ENCODE peak calls at places on chromosomes 5 and 9, in ten cellular contexts. One of them, this sample, is unnamed.

GRCh38 chr9:136054146-136054545 is 40.9 kb downstream of the NACC2 start:
- DNase-seq in foreskin fibroblast: no peak
- DNase-seq in LoVo: no peak
- DNase-seq in IMR-90: no peak
- DNase-seq in T-helper 2 cell: no peak
- DNase-seq in hypothalamus: no peak
- DNase-seq in WTC11: no peak
- DNase-seq in SHP77: no peak
- DNase-seq in T-helper 17 cell: no peak
- DNase-seq in left kidney: no peak
- DNase-seq in this sample: no peak

GRCh38 chr9:114720296-114720695 is 38.3 kb upstream of the TEX48 start:
- DNase-seq in WTC11: no peak
- DNase-seq in SHP77: no peak
- DNase-seq in LoVo: no peak
- DNase-seq in foreskin fibroblast: peak; percentile 64
- DNase-seq in T-helper 17 cell: no peak
- DNase-seq in T-helper 2 cell: no peak
- DNase-seq in IMR-90: peak; percentile 18
- DNase-seq in hypothalamus: no peak
- DNase-seq in left kidney: no peak
- DNase-seq in this sample: no peak

GRCh38 chr9:38182321-38182720 is 113.3 kb upstream of the SHB start:
- DNase-seq in T-helper 17 cell: no peak
- DNase-seq in IMR-90: no peak
- DNase-seq in hypothalamus: no peak
- DNase-seq in foreskin fibroblast: no peak
- DNase-seq in T-helper 2 cell: no peak
- DNase-seq in WTC11: no peak
- DNase-seq in LoVo: no peak
- DNase-seq in left kidney: peak; percentile 38
- DNase-seq in SHP77: no peak
- DNase-seq in this sample: no peak

GRCh38 chr5:73183491-73183891 is 10.5 kb downstream of the TMEM174 start:
- DNase-seq in IMR-90: no peak
- DNase-seq in WTC11: no peak
- DNase-seq in hypothalamus: no peak
- DNase-seq in T-helper 2 cell: no peak
- DNase-seq in left kidney: peak; percentile 84
- DNase-seq in foreskin fibroblast: no peak
- DNase-seq in SHP77: peak; percentile 3
- DNase-seq in T-helper 17 cell: no peak
- DNase-seq in LoVo: peak; percentile 49
- DNase-seq in this sample: no peak

GRCh38 chr5:1729641-1730486 is 69.8 kb downstream of the MRPL36 start:
- DNase-seq in T-helper 17 cell: no peak
- DNase-seq in IMR-90: no peak
- DNase-seq in SHP77: no peak
- DNase-seq in WTC11: no peak
- DNase-seq in LoVo: no peak
- DNase-seq in T-helper 2 cell: no peak
- DNase-seq in left kidney: peak; percentile 35
- DNase-seq in foreskin fibroblast: no peak
- DNase-seq in hypothalamus: no peak
- DNase-seq in this sample: no peak

GRCh38 chr9:88984543-88984883 is 6.8 kb upstream of the S1PR3 start:
- DNase-seq in SHP77: no peak
- DNase-seq in hypothalamus: no peak
- DNase-seq in WTC11: no peak
- DNase-seq in LoVo: no peak
- DNase-seq in foreskin fibroblast: no peak
- DNase-seq in T-helper 17 cell: no peak
- DNase-seq in T-helper 2 cell: no peak
- DNase-seq in left kidney: no peak
- DNase-seq in IMR-90: no peak
- DNase-seq in this sample: no peak

GRCh38 chr5:19987594-19988345 is at the start of gene CDH18:
- DNase-seq in LoVo: no peak
- DNase-seq in WTC11: peak; percentile 74
- DNase-seq in IMR-90: peak; percentile 38
- DNase-seq in T-helper 2 cell: no peak
- DNase-seq in T-helper 17 cell: no peak
- DNase-seq in hypothalamus: peak; percentile 73
- DNase-seq in SHP77: peak; percentile 90
- DNase-seq in left kidney: peak; percentile 83
- DNase-seq in foreskin fibroblast: peak; percentile 75
- DNase-seq in this sample: no peak

GRCh38 chr9:134436926-134437325 is 110.7 kb downstream of the RXRA start:
- DNase-seq in T-helper 17 cell: no peak
- DNase-seq in left kidney: no peak
- DNase-seq in foreskin fibroblast: no peak
- DNase-seq in IMR-90: no peak
- DNase-seq in SHP77: no peak
- DNase-seq in WTC11: no peak
- DNase-seq in T-helper 2 cell: no peak
- DNase-seq in hypothalamus: no peak
- DNase-seq in LoVo: no peak
- DNase-seq in this sample: no peak

GRCh38 chr5:96219580-96220281 is 213.3 kb downstream of the PCSK1 start:
- DNase-seq in hypothalamus: peak; percentile 15
- DNase-seq in IMR-90: peak; percentile 86
- DNase-seq in T-helper 17 cell: no peak
- DNase-seq in T-helper 2 cell: no peak
- DNase-seq in WTC11: no peak
- DNase-seq in LoVo: no peak
- DNase-seq in left kidney: no peak
- DNase-seq in foreskin fibroblast: peak; percentile 84
- DNase-seq in SHP77: no peak
- DNase-seq in this sample: no peak

GRCh38 chr9:13278023-13278367 is 1.5 kb downstream of the MPDZ start:
- DNase-seq in foreskin fibroblast: no peak
- DNase-seq in hypothalamus: no peak
- DNase-seq in WTC11: no peak
- DNase-seq in T-helper 17 cell: no peak
- DNase-seq in left kidney: no peak
- DNase-seq in T-helper 2 cell: no peak
- DNase-seq in LoVo: no peak
- DNase-seq in SHP77: no peak
- DNase-seq in IMR-90: peak; percentile 67
- DNase-seq in this sample: no peak

GRCh38 chr5:180126716-180127681 is 55.4 kb upstream of the RNF130 start:
- DNase-seq in IMR-90: no peak
- DNase-seq in hypothalamus: peak; percentile 26
- DNase-seq in T-helper 2 cell: no peak
- DNase-seq in foreskin fibroblast: peak; percentile 46
- DNase-seq in SHP77: no peak
- DNase-seq in LoVo: peak; percentile 45
- DNase-seq in WTC11: peak; percentile 69
- DNase-seq in left kidney: peak; percentile 66
- DNase-seq in T-helper 17 cell: peak; percentile 21
- DNase-seq in this sample: no peak

GRCh38 chr5:58069016-58069705 is 390.7 kb downstream of the PLK2 start:
- DNase-seq in foreskin fibroblast: no peak
- DNase-seq in T-helper 2 cell: no peak
- DNase-seq in IMR-90: no peak
- DNase-seq in WTC11: no peak
- DNase-seq in T-helper 17 cell: no peak
- DNase-seq in hypothalamus: no peak
- DNase-seq in SHP77: no peak
- DNase-seq in left kidney: no peak
- DNase-seq in LoVo: no peak
- DNase-seq in this sample: no peak

GRCh38 chr9:128361296-128361980 is 9.7 kb upstream of the URM1 start:
- DNase-seq in SHP77: peak; percentile 32
- DNase-seq in left kidney: no peak
- DNase-seq in T-helper 2 cell: no peak
- DNase-seq in LoVo: no peak
- DNase-seq in hypothalamus: no peak
- DNase-seq in foreskin fibroblast: no peak
- DNase-seq in IMR-90: no peak
- DNase-seq in T-helper 17 cell: no peak
- DNase-seq in WTC11: no peak
- DNase-seq in this sample: no peak

GRCh38 chr9:124126571-124127289 is 115.2 kb downstream of the LHX2 start:
- DNase-seq in WTC11: peak; percentile 92
- DNase-seq in left kidney: peak; percentile 82
- DNase-seq in hypothalamus: peak; percentile 54
- DNase-seq in foreskin fibroblast: peak; percentile 78
- DNase-seq in IMR-90: peak; percentile 65
- DNase-seq in SHP77: peak; percentile 71
- DNase-seq in LoVo: peak; percentile 73
- DNase-seq in T-helper 17 cell: peak; percentile 74
- DNase-seq in T-helper 2 cell: peak; percentile 51
- DNase-seq in this sample: peak; percentile 56

GRCh38 chr5:63553069-63553468 is 409.2 kb downstream of the HTR1A start:
- DNase-seq in foreskin fibroblast: no peak
- DNase-seq in T-helper 17 cell: no peak
- DNase-seq in T-helper 2 cell: no peak
- DNase-seq in left kidney: no peak
- DNase-seq in WTC11: no peak
- DNase-seq in LoVo: no peak
- DNase-seq in hypothalamus: no peak
- DNase-seq in SHP77: no peak
- DNase-seq in IMR-90: no peak
- DNase-seq in this sample: no peak

GRCh38 chr9:34648673-34649072 is 2.2 kb downstream of the GALT start:
- DNase-seq in SHP77: no peak
- DNase-seq in T-helper 17 cell: no peak
- DNase-seq in T-helper 2 cell: no peak
- DNase-seq in IMR-90: no peak
- DNase-seq in hypothalamus: no peak
- DNase-seq in LoVo: no peak
- DNase-seq in left kidney: no peak
- DNase-seq in WTC11: no peak
- DNase-seq in foreskin fibroblast: no peak
- DNase-seq in this sample: no peak

GRCh38 chr5:42994285-42995151 is 45.6 kb downstream of the ANXA2R start:
- DNase-seq in LoVo: peak; percentile 78
- DNase-seq in T-helper 2 cell: peak; percentile 84
- DNase-seq in IMR-90: peak; percentile 93
- DNase-seq in hypothalamus: peak; percentile 42
- DNase-seq in SHP77: peak; percentile 92
- DNase-seq in foreskin fibroblast: peak; percentile 96
- DNase-seq in T-helper 17 cell: peak; percentile 86
- DNase-seq in left kidney: peak; percentile 96
- DNase-seq in WTC11: peak; percentile 90
- DNase-seq in this sample: peak; percentile 79

GRCh38 chr5:174309131-174309845 is 263.8 kb downstream of the NSG2 start:
- DNase-seq in T-helper 17 cell: no peak
- DNase-seq in hypothalamus: no peak
- DNase-seq in T-helper 2 cell: no peak
- DNase-seq in LoVo: no peak
- DNase-seq in foreskin fibroblast: no peak
- DNase-seq in left kidney: no peak
- DNase-seq in SHP77: no peak
- DNase-seq in WTC11: no peak
- DNase-seq in IMR-90: no peak
- DNase-seq in this sample: no peak

GRCh38 chr9:35651964-35652828 is 1.5 kb upstream of the SIT1 start:
- DNase-seq in T-helper 17 cell: no peak
- DNase-seq in WTC11: no peak
- DNase-seq in foreskin fibroblast: peak; percentile 82
- DNase-seq in left kidney: no peak
- DNase-seq in SHP77: no peak
- DNase-seq in hypothalamus: no peak
- DNase-seq in IMR-90: peak; percentile 72
- DNase-seq in T-helper 2 cell: no peak
- DNase-seq in LoVo: no peak
- DNase-seq in this sample: no peak

GRCh38 chr5:15645376-15645775 is 145.4 kb downstream of the FBXL7 start:
- DNase-seq in hypothalamus: no peak
- DNase-seq in LoVo: no peak
- DNase-seq in left kidney: no peak
- DNase-seq in IMR-90: peak; percentile 16
- DNase-seq in T-helper 2 cell: no peak
- DNase-seq in T-helper 17 cell: no peak
- DNase-seq in SHP77: no peak
- DNase-seq in WTC11: no peak
- DNase-seq in foreskin fibroblast: peak; percentile 55
- DNase-seq in this sample: no peak

GRCh38 chr9:76415154-76415553 is 20.9 kb upstream of the RFK start:
- DNase-seq in left kidney: no peak
- DNase-seq in LoVo: no peak
- DNase-seq in T-helper 2 cell: no peak
- DNase-seq in SHP77: no peak
- DNase-seq in T-helper 17 cell: no peak
- DNase-seq in WTC11: no peak
- DNase-seq in IMR-90: no peak
- DNase-seq in foreskin fibroblast: no peak
- DNase-seq in hypothalamus: no peak
- DNase-seq in this sample: no peak

GRCh38 chr5:127878174-127878750 is 175.1 kb downstream of the CCDC192 start:
- DNase-seq in T-helper 2 cell: no peak
- DNase-seq in SHP77: peak; percentile 40
- DNase-seq in left kidney: peak; percentile 57
- DNase-seq in foreskin fibroblast: peak; percentile 65
- DNase-seq in LoVo: peak; percentile 23
- DNase-seq in T-helper 17 cell: no peak
- DNase-seq in hypothalamus: no peak
- DNase-seq in IMR-90: peak; percentile 57
- DNase-seq in WTC11: peak; percentile 66
- DNase-seq in this sample: no peak

GRCh38 chr9:91162784-91163440 is 198.8 kb downstream of the AUH start:
- DNase-seq in SHP77: no peak
- DNase-seq in T-helper 2 cell: peak; percentile 32
- DNase-seq in IMR-90: no peak
- DNase-seq in left kidney: peak; percentile 43
- DNase-seq in LoVo: no peak
- DNase-seq in hypothalamus: peak; percentile 57
- DNase-seq in WTC11: no peak
- DNase-seq in T-helper 17 cell: no peak
- DNase-seq in foreskin fibroblast: no peak
- DNase-seq in this sample: no peak

GRCh38 chr5:173638126-173638525 is 21.7 kb upstream of the BOD1 start:
- DNase-seq in foreskin fibroblast: no peak
- DNase-seq in WTC11: no peak
- DNase-seq in T-helper 2 cell: no peak
- DNase-seq in LoVo: no peak
- DNase-seq in left kidney: no peak
- DNase-seq in T-helper 17 cell: no peak
- DNase-seq in IMR-90: no peak
- DNase-seq in SHP77: no peak
- DNase-seq in hypothalamus: no peak
- DNase-seq in this sample: no peak

GRCh38 chr5:137372386-137373160 is 126.6 kb downstream of the SPOCK1 start:
- DNase-seq in foreskin fibroblast: peak; percentile 41
- DNase-seq in T-helper 2 cell: no peak
- DNase-seq in hypothalamus: no peak
- DNase-seq in left kidney: no peak
- DNase-seq in SHP77: no peak
- DNase-seq in WTC11: no peak
- DNase-seq in IMR-90: peak; percentile 7
- DNase-seq in LoVo: no peak
- DNase-seq in T-helper 17 cell: no peak
- DNase-seq in this sample: no peak

GRCh38 chr9:136043386-136044054 is 51.6 kb downstream of the NACC2 start:
- DNase-seq in T-helper 17 cell: no peak
- DNase-seq in WTC11: no peak
- DNase-seq in hypothalamus: no peak
- DNase-seq in IMR-90: no peak
- DNase-seq in SHP77: no peak
- DNase-seq in LoVo: no peak
- DNase-seq in T-helper 2 cell: no peak
- DNase-seq in left kidney: no peak
- DNase-seq in foreskin fibroblast: no peak
- DNase-seq in this sample: no peak